ENCODE peak calls at places on chromosomes 11 and 22, in ten cellular contexts. G is A549, V is SK-N-SH, D is ovary, O is K562, F is transverse colon, A is sigmoid colon, P is suprapubic skin, I is H1, E is tibial nerve. N is an unnamed sample.

GRCh38 chr11:1822648-1823375 is 12.0 kb upstream of the SYT8 start:
- DNase-seq in O (no peak), D (no peak), A (no peak), I (no peak), E (no peak), F (no peak), V (no peak), G (no peak), P (no peak), N (no peak)

GRCh38 chr11:92776676-92777075 is 192.8 kb upstream of the MTNR1B start:
- DNase-seq in V (no peak), D (no peak), F (no peak), E (no peak), I (no peak), O (no peak), G (no peak), A (no peak), P (no peak), N (no peak)

GRCh38 chr11:12888525-12889158 is 120.5 kb upstream of the RASSF10 start:
- DNase-seq in A (peak), O (peak), G (peak), E (peak), D (peak), I (peak), F (peak), P (peak), V (peak), N (peak)

GRCh38 chr22:38872831-38873248 is 824 bp upstream of the CBX6 start:
- DNase-seq in D (peak), F (peak), V (peak), I (peak), A (peak), O (peak), P (no peak), E (no peak), G (peak), N (peak)

GRCh38 chr11:69243496-69244200 is 50.3 kb upstream of the MYEOV start:
- DNase-seq in E (no peak), G (no peak), I (no peak), A (peak), O (no peak), F (no peak), P (no peak), D (no peak), V (no peak), N (peak)

GRCh38 chr11:102006835-102007566 is 40.2 kb upstream of the CFAP300 start:
- DNase-seq in G (no peak), A (no peak), F (peak), E (no peak), O (no peak), V (no peak), P (no peak), D (no peak), I (no peak), N (peak)

GRCh38 chr22:33380789-33381530 is 322.8 kb upstream of the SYN3 start:
- DNase-seq in E (no peak), D (no peak), V (no peak), A (no peak), P (no peak), F (no peak), O (no peak), G (peak), I (no peak), N (no peak)

GRCh38 chr11:81772161-81772560 is 961.5 kb downstream of the FAM181B start:
- DNase-seq in F (no peak), A (no peak), E (no peak), V (peak), D (no peak), G (no peak), I (no peak), P (no peak), O (no peak), N (no peak)

GRCh38 chr11:36509265-36509664 is 807 bp downstream of the TRAF6 start:
- DNase-seq in E (no peak), O (peak), V (peak), P (no peak), D (no peak), F (no peak), G (no peak), I (no peak), A (no peak), N (no peak)

GRCh38 chr11:119196833-119197483 is 9.2 kb upstream of the CBL start:
- DNase-seq in O (peak), F (peak), D (peak), V (peak), E (no peak), A (peak), P (no peak), I (peak), G (peak), N (peak)

GRCh38 chr11:112656772-112657428 is 304.3 kb upstream of the NCAM1 start:
- DNase-seq in A (no peak), D (no peak), O (no peak), P (no peak), I (no peak), E (no peak), V (no peak), G (no peak), F (no peak), N (no peak)

GRCh38 chr22:28884754-28885375 is 1.5 kb downstream of the ZNRF3 start:
- DNase-seq in F (no peak), G (no peak), A (peak), I (no peak), D (peak), V (no peak), P (no peak), E (no peak), O (no peak), N (no peak)

GRCh38 chr22:24303007-24303406 is 32.4 kb downstream of the SPECC1L start:
- DNase-seq in A (no peak), D (no peak), E (no peak), I (no peak), V (no peak), O (no peak), F (no peak), P (no peak), G (no peak), N (no peak)

GRCh38 chr11:61482513-61482912 is 26.0 kb upstream of the LRRC10B start:
- DNase-seq in F (no peak), G (peak), A (no peak), I (peak), P (no peak), D (no peak), O (peak), E (no peak), V (peak), N (no peak)
- TF ChIP-seq CTCF in F (no peak), G (peak), A (no peak), I (peak), P (no peak), D (no peak), O (peak), E (no peak), V (peak), N (no peak)

GRCh38 chr11:115390441-115390840 is 113.8 kb downstream of the CADM1 start:
- DNase-seq in I (no peak), F (no peak), E (no peak), V (no peak), P (no peak), D (no peak), A (no peak), G (no peak), O (no peak), N (no peak)
- TF ChIP-seq EP300 in I (no peak), F (no peak), E (no peak), V (no peak), P (no peak), D (no peak), A (no peak), G (no peak), O (no peak), N (no peak)

GRCh38 chr11:77176996-77177395 is 49.0 kb downstream of the MYO7A start:
- DNase-seq in G (no peak), P (no peak), I (no peak), O (no peak), F (no peak), A (no peak), E (no peak), D (no peak), V (no peak), N (no peak)

GRCh38 chr11:77175021-77175842 is 47.2 kb downstream of the MYO7A start:
- DNase-seq in F (no peak), I (no peak), G (no peak), V (no peak), E (no peak), O (no peak), P (no peak), A (peak), D (no peak), N (no peak)

GRCh38 chr11:77178150-77178549 is 50.1 kb downstream of the MYO7A start:
- DNase-seq in O (no peak), A (no peak), V (no peak), I (no peak), D (no peak), E (no peak), F (no peak), P (no peak), G (no peak), N (no peak)

GRCh38 chr11:77174559-77174958 is 46.5 kb downstream of the MYO7A start:
- DNase-seq in O (no peak), F (no peak), V (no peak), E (no peak), P (no peak), A (no peak), G (no peak), D (no peak), I (no peak), N (no peak)

GRCh38 chr11:77175869-77176539 is 48.0 kb downstream of the MYO7A start:
- DNase-seq in A (peak), V (no peak), I (peak), G (no peak), O (no peak), D (no peak), F (no peak), P (no peak), E (no peak), N (no peak)
- H3K27ac ChIP-seq in A (no peak), V (no peak), I (peak), G (no peak), O (no peak), D (no peak), F (peak), P (no peak), E (no peak), N (peak)

GRCh38 chr22:21657361-21658118 is 8.3 kb upstream of the PPIL2 start:
- DNase-seq in G (peak), V (peak), A (no peak), D (peak), I (peak), E (no peak), F (peak), O (peak), P (no peak), N (peak)
- TF ChIP-seq CTCF in G (no peak), V (peak), A (no peak), D (no peak), I (no peak), E (peak), F (peak), O (no peak), P (no peak), N (peak)

GRCh38 chr11:66314561-66315497 is 2.0 kb downstream of the CD248 start:
- DNase-seq in P (no peak), F (no peak), O (no peak), I (no peak), E (no peak), V (no peak), D (peak), G (no peak), A (no peak), N (no peak)

GRCh38 chr11:66315498-66315885 is 1.4 kb downstream of the CD248 start:
- DNase-seq in F (no peak), E (no peak), O (no peak), G (no peak), D (no peak), V (no peak), A (no peak), P (no peak), I (no peak), N (no peak)

GRCh38 chr11:66317322-66317765 is 500 bp upstream of the CD248 start:
- DNase-seq in I (no peak), O (no peak), G (no peak), E (peak), D (peak), P (no peak), F (no peak), A (peak), V (peak), N (no peak)

GRCh38 chr11:66316849-66317251 is at the start of gene CD248:
- DNase-seq in G (no peak), A (peak), V (peak), P (no peak), F (peak), O (no peak), D (peak), E (peak), I (no peak), N (no peak)

GRCh38 chr11:66315921-66316811 is 678 bp downstream of the CD248 start:
- DNase-seq in E (no peak), D (peak), F (no peak), O (no peak), P (no peak), V (no peak), I (no peak), A (no peak), G (no peak), N (no peak)
- TF ChIP-seq EP300 in E (no peak), D (no peak), F (no peak), O (no peak), P (no peak), V (no peak), I (no peak), A (no peak), G (no peak), N (no peak)

DNA sequence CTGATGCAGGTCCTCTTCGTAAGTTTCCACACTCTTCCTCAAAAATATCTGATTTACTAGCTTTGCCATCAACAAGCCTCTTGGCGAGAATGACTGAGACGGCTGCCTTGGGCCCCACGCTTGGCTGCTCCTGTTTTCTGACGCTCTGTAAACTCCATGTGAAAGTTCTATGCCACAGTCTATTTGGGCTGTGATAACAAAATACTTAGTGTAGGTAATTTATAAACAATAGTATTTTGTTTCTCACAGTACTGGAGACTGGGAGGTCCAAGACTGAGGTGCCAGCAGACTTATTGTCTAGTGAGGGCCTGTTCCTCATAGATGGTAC is 123.2 kb upstream of the SORL1-AS1 start:
- DNase-seq in O (no peak), I (no peak), G (no peak), E (no peak), V (no peak), A (no peak), P (no peak), F (no peak), D (no peak), N (no peak)
- H3K27ac ChIP-seq in O (no peak), I (no peak), G (no peak), E (peak), V (no peak), A (peak), P (no peak), F (no peak), D (peak), N (peak)